ENCODE peak calls at places on chromosomes 2 and 18, in seven cellular contexts. T is neuronal stem cell, P is foreskin keratinocyte, F is hepatocyte, Q is SJCRH30, A is tibial artery, Y is OCI-LY7. B is an unnamed sample. For H3K4me1, the result is how much of the 10 kb centered on the place peaks cover.

GRCh38 chr2:182581196-182581935 is 134.7 kb upstream of the DNAJC10 start:
- DNase-seq in T (no peak), P (no peak), F (no peak), Q (peak), A (no peak), Y (no peak), B (no peak)

GRCh38 chr2:100359576-100359975 is 37.3 kb upstream of the LONRF2 start:
- DNase-seq in T (no peak), P (no peak), F (no peak), Q (no peak), A (no peak), Y (no peak), B (no peak)

GRCh38 chr2:104982111-104982510 is 55.8 kb upstream of the MRPS9 start:
- DNase-seq in T (no peak), P (no peak), F (no peak), Q (no peak), A (no peak), Y (no peak), B (no peak)

GRCh38 chr18:59646946-59647307 is 50.3 kb downstream of the CCBE1 start:
- DNase-seq in T (no peak), P (no peak), F (no peak), Q (no peak), A (no peak), Y (no peak), B (no peak)

GRCh38 chr2:71120195-71120594 is 9.8 kb downstream of the MCEE start:
- DNase-seq in T (no peak), P (no peak), F (no peak), Q (no peak), A (no peak), Y (no peak), B (no peak)

GRCh38 chr2:11373096-11373495 is 28.7 kb upstream of the ROCK2 start:
- DNase-seq in T (no peak), P (no peak), F (no peak), Q (no peak), A (no peak), Y (peak), B (no peak)

GRCh38 chr2:232372231-232373208 is 6.0 kb upstream of the ALPP start:
- DNase-seq in T (no peak), P (no peak), F (peak), Q (no peak), A (no peak), Y (no peak), B (no peak)

GRCh38 chr18:41378628-41379027 is 576.4 kb upstream of the PIK3C3 start:
- DNase-seq in T (peak), P (peak), F (peak), Q (peak), A (no peak), Y (no peak), B (no peak)

GRCh38 chr2:134312482-134312881 is 58.6 kb downstream of the MGAT5 start:
- DNase-seq in T (no peak), P (no peak), F (no peak), Q (no peak), A (no peak), Y (no peak), B (no peak)

GRCh38 chr18:51654441-51655326 is 457.2 kb upstream of the MEX3C start:
- DNase-seq in T (peak), P (no peak), F (no peak), Q (no peak), A (no peak), Y (no peak), B (no peak)

GRCh38 chr2:240451791-240452470 is 16.5 kb downstream of the GPC1 start:
- DNase-seq in T (no peak), P (no peak), F (no peak), Q (no peak), A (no peak), Y (no peak), B (no peak)

GRCh38 chr2:62774555-62775366 is 69.2 kb downstream of the EHBP1 start:
- DNase-seq in T (peak), P (peak), F (peak), Q (peak), A (no peak), Y (peak), B (no peak)

GRCh38 chr2:44949329-44950151 is 8.0 kb downstream of the SIX3 start:
- DNase-seq in T (peak), P (no peak), F (no peak), Q (peak), A (no peak), Y (no peak), B (no peak)

GRCh38 chr2:3637692-3638455 is 20.1 kb upstream of the ALLC start:
- DNase-seq in T (no peak), P (no peak), F (no peak), Q (no peak), A (peak), Y (no peak), B (peak)

GRCh38 chr2:57868619-57869139 is 177.9 kb upstream of the VRK2 start:
- DNase-seq in T (no peak), P (no peak), F (no peak), Q (no peak), A (no peak), Y (no peak), B (no peak)

GRCh38 chr2:170817999-170818293 is 1.3 kb downstream of the GAD1 start:
- DNase-seq in T (peak), P (no peak), F (no peak), Q (no peak), A (no peak), Y (no peak), B (no peak)

GRCh38 chr2:30201990-30202389 is 29.3 kb upstream of the LBH start:
- DNase-seq in T (no peak), P (no peak), F (no peak), Q (no peak), A (peak), Y (no peak), B (no peak)

GRCh38 chr2:86764661-86765307 is 25.9 kb downstream of the CD8A start:
- DNase-seq in T (peak), P (no peak), F (peak), Q (peak), A (no peak), Y (peak), B (no peak)

GRCh38 chr2:26462511-26463251 is 15.2 kb downstream of the OTOF start:
- DNase-seq in T (peak), P (no peak), F (peak), Q (peak), A (peak), Y (no peak), B (no peak)

GRCh38 chr18:2302628-2303516 is 268.4 kb downstream of the METTL4 start:
- DNase-seq in T (no peak), P (peak), F (no peak), Q (no peak), A (no peak), Y (no peak), B (no peak)

GRCh38 chr2:235518317-235519090 is 24.7 kb downstream of the AGAP1 start:
- DNase-seq in T (no peak), P (no peak), F (no peak), Q (peak), A (no peak), Y (no peak), B (peak)

GRCh38 chr2:104851236-104852160 is 2.4 kb upstream of the POU3F3 start:
- DNase-seq in T (no peak), P (no peak), F (no peak), Q (no peak), A (no peak), Y (no peak), B (no peak)

GRCh38 chr2:147844691-147845607 is at the start of gene ACVR2A:
- DNase-seq in T (peak), P (no peak), F (peak), Q (peak), A (peak), Y (peak), B (peak)

GRCh38 chr2:20037660-20038059 is 13.8 kb downstream of the LAPTM4A start:
- DNase-seq in T (no peak), P (no peak), F (no peak), Q (no peak), A (no peak), Y (no peak), B (no peak)

GRCh38 chr2:56227811-56228210 is 44.0 kb downstream of the CCDC85A start:
- DNase-seq in T (no peak), P (no peak), F (no peak), Q (no peak), A (no peak), Y (no peak), B (no peak)

GRCh38 chr2:231984992-231985391 is 23.5 kb downstream of the DIS3L2 start:
- DNase-seq in T (no peak), P (no peak), F (no peak), Q (no peak), A (no peak), Y (no peak), B (no peak)

GRCh38 chr18:70907673-70908072 is 618.8 kb downstream of the SOCS6 start:
- DNase-seq in T (no peak), P (no peak), F (no peak), Q (no peak), A (no peak), Y (no peak), B (no peak)

GRCh38 chr2:7438855-7439254 is 521.6 kb downstream of the RNF144A start:
- DNase-seq in T (no peak), P (no peak), F (no peak), Q (no peak), A (no peak), Y (no peak), B (no peak)

GRCh38 chr18:29034113-29034856 is 857.4 kb upstream of the CDH2 start:
- DNase-seq in T (no peak), P (peak), F (no peak), Q (no peak), A (no peak), Y (no peak), B (no peak)

GRCh38 chr2:201270293-201271001 is 10.1 kb downstream of the CASP8 start:
- DNase-seq in T (no peak), P (no peak), F (no peak), Q (no peak), A (no peak), Y (no peak), B (no peak)

GRCh38 chr2:214126135-214126534 is 284.7 kb upstream of the VWC2L start:
- DNase-seq in T (no peak), P (peak), F (no peak), Q (no peak), A (no peak), Y (no peak), B (no peak)

GRCh38 chr2:71711470-71711857 is 258.1 kb downstream of the DYSF start:
- DNase-seq in T (no peak), P (no peak), F (no peak), Q (no peak), A (peak), Y (no peak), B (no peak)

GRCh38 chr18:42614619-42615293 is 500.7 kb downstream of the RIT2 start:
- DNase-seq in T (no peak), P (no peak), F (peak), Q (peak), A (no peak), Y (no peak), B (no peak)

GRCh38 chr2:59824314-59824713 is 729.1 kb downstream of the BCL11A start:
- DNase-seq in T (no peak), P (no peak), F (no peak), Q (no peak), A (no peak), Y (no peak), B (no peak)

GRCh38 chr2:9010866-9011265 is 7.4 kb upstream of the MBOAT2 start:
- DNase-seq in T (no peak), P (no peak), F (no peak), Q (peak), A (no peak), Y (no peak), B (no peak)

GRCh38 chr2:157627594-157628281 is 926 bp downstream of the ACVR1C start:
- DNase-seq in T (peak), P (no peak), F (no peak), Q (peak), A (no peak), Y (no peak), B (peak)

GRCh38 chr2:216692636-216693413 is 2.5 kb downstream of the IGFBP5 start:
- DNase-seq in T (peak), P (no peak), F (peak), Q (peak), A (peak), Y (no peak), B (peak)

GRCh38 chr2:216693414-216694100 is 1.8 kb downstream of the IGFBP5 start:
- DNase-seq in T (no peak), P (no peak), F (no peak), Q (peak), A (no peak), Y (no peak), B (no peak)

GRCh38 chr2:216689397-216689796 is 6.0 kb downstream of the IGFBP5 start:
- DNase-seq in T (no peak), P (no peak), F (no peak), Q (no peak), A (no peak), Y (no peak), B (no peak)

GRCh38 chr2:216690451-216691209 is 4.7 kb downstream of the IGFBP5 start:
- DNase-seq in T (no peak), P (no peak), F (peak), Q (peak), A (peak), Y (no peak), B (no peak)

DNA sequence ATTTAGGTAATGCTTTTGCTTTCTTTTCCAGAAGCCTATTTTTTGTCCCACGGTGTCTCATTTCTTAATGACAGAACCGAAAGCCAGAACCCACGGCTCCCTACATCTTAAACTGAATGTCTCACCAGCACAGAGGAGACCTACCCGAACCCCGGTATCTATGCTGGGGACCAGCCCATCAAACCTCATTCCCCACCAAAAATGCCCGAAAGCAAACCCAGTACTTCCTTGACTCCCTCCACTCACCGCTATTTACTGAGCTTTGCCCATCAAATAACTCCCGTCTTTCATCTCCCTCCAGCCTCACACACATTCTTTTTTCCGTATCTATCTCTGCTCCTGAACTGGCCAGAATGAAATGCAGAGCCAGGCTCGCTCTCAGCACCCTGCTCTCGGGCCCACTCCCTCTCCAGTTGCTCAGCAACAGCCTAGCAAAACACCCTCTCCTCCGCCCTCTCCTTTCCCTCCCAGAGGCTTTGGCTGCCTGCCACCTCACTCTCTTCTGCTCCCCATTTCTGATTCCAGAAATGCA is 4.1 kb downstream of the IGFBP5 start:
- DNase-seq in T (peak), P (no peak), F (peak), Q (peak), A (peak), Y (no peak), B (no peak)
- H3K4me1 ChIP-seq in T (under half), P (under half), F (under half), Q (under half), A (half or more), Y (under half), B (half or more)

DNA sequence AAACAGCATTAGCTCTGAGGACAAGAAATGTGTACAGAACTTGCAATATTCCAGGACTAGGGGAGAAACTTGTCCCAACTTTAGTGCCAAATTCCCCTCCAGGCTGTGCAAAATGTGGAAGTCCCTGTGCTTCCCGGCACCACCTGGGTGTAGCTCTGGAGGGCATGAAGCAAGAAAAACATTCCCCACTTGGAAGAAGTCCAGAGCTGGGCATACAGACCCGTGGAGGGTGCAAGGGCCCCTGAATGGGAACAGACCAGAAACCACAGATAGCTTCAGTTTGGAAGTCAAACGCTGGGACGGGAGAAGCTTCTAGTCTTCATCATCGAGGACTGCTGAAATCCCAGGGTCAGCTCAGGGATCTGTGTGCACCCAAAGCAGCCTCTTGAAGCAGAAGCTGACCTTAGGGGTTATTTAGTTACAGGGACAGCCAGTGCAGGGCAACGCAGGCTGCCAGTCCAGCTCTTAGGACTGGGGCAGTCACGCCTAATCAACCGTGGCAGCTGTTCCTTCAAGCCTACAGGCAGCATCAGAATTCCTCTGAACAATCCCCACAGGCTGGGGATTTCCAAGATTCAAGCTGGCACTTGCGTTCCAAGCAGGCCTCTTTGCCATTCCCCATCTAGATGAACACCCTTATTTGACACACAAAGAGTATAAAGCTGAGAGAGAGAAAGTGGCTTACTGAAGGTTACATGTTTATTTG is 269.4 kb downstream of the LOXHD1 start:
- DNase-seq in T (no peak), P (peak), F (no peak), Q (peak), A (no peak), Y (no peak), B (no peak)
- H3K27ac ChIP-seq in T (no peak), P (peak), F (peak), Q (peak), A (peak), Y (no peak), B (no peak)

GRCh38 chr2:33085646-33086045 is 138.9 kb downstream of the LTBP1 start:
- DNase-seq in T (no peak), P (no peak), F (no peak), Q (peak), A (no peak), Y (no peak), B (no peak)

GRCh38 chr2:33081691-33082090 is 134.9 kb downstream of the LTBP1 start:
- DNase-seq in T (no peak), P (no peak), F (no peak), Q (no peak), A (no peak), Y (peak), B (no peak)

GRCh38 chr2:33084433-33084832 is 137.7 kb downstream of the LTBP1 start:
- DNase-seq in T (no peak), P (no peak), F (no peak), Q (no peak), A (no peak), Y (peak), B (no peak)

GRCh38 chr2:33086400-33087015 is 139.8 kb downstream of the LTBP1 start:
- DNase-seq in T (no peak), P (no peak), F (no peak), Q (peak), A (no peak), Y (peak), B (peak)

GRCh38 chr2:33083671-33084387 is 137.1 kb downstream of the LTBP1 start:
- DNase-seq in T (no peak), P (no peak), F (no peak), Q (no peak), A (no peak), Y (peak), B (no peak)
- H3K4me1 ChIP-seq in T (under half), P (under half), F (under half), Q (under half), A (under half), Y (half or more), B (under half)

GRCh38 chr2:207869784-207870778 is 100.4 kb upstream of the FZD5 start:
- DNase-seq in T (no peak), P (peak), F (peak), Q (peak), A (no peak), Y (no peak), B (no peak)
- H3K27ac ChIP-seq in T (no peak), P (no peak), F (peak), Q (peak), A (no peak), Y (no peak), B (no peak)

DNA sequence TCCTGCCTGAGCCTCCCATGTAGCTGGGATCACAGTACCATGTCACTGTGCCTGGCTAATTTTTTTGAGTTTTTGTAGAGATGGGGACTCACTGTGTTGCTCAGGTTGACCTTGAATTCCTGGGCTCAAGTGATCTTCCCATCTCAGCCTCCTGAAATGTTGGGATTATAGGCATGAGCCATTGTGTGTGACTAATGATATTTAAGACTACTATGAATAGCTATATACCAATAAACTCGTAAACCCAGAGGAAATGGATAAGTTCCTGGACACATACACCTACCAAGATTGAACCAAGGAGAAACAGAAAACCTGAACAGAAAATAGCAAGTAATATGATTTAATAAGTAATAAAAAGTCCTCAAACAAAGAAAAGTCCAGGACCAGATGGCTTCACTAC is 68.0 kb downstream of the TBR1 start:
- DNase-seq in T (no peak), P (no peak), F (no peak), Q (no peak), A (no peak), Y (no peak), B (no peak)
- H3K4me1 ChIP-seq in T (under half), P (under half), F (under half), Q (under half), A (under half), Y (under half), B (under half)

GRCh38 chr2:64727013-64727767 is 73.5 kb upstream of the SERTAD2 start:
- DNase-seq in T (no peak), P (no peak), F (no peak), Q (no peak), A (no peak), Y (peak), B (no peak)
- H3K27ac ChIP-seq in T (no peak), P (no peak), F (no peak), Q (no peak), A (no peak), Y (peak), B (peak)

DNA sequence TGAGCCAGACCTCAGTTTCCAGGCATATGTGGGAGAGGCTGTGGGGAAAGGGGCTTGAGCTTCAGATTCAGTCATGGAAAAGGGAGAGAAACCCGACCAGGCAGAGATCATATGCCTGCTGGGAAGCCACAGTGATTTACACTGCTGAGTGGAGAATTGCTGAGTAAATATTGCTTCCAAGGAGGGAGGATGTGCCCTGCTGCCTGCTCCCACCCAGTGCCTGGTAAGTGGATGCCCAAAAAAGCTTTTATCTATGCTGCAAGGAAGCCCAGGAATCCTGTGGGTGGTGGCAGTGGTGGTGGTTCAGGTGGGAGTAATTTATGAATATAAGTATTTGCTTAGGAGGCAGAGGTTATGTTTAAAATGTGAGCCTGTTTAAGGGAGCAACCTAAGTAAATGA is 39.5 kb downstream of the INO80C start:
- DNase-seq in T (no peak), P (no peak), F (no peak), Q (no peak), A (no peak), Y (no peak), B (no peak)
- H3K4me1 ChIP-seq in T (under half), P (under half), F (under half), Q (under half), A (under half), Y (under half), B (under half)

GRCh38 chr2:217927601-217928323 is 75.0 kb downstream of the TNS1 start:
- DNase-seq in T (no peak), P (no peak), F (no peak), Q (no peak), A (no peak), Y (no peak), B (no peak)
- H3K27ac ChIP-seq in T (no peak), P (no peak), F (no peak), Q (no peak), A (peak), Y (no peak), B (peak)

GRCh38 chr2:68779595-68779994 is 45.0 kb downstream of the ARHGAP25 start:
- DNase-seq in T (no peak), P (no peak), F (no peak), Q (no peak), A (no peak), Y (no peak), B (no peak)
- H3K4me1 ChIP-seq in T (under half), P (under half), F (under half), Q (under half), A (under half), Y (half or more), B (under half)

B was measured in Peyer's patch.